ENCODE peak calls at places on chromosomes 11 and 22, in four cellular contexts. R is IMR-90, L is foreskin fibroblast, C is lung. Z is an unnamed sample.

GRCh38 chr11:94728541-94728940 is 39.6 kb upstream of the AMOTL1 start:
- DNase-seq in R (no peak), L (peak), C (no peak), Z (no peak)

GRCh38 chr22:42991010-42991651 is 23.8 kb downstream of the PACSIN2 start:
- DNase-seq in R (peak), L (peak), C (no peak), Z (no peak)

GRCh38 chr11:111694851-111695250 is 71.3 kb downstream of the PPP2R1B start:
- DNase-seq in R (peak), L (peak), C (no peak), Z (peak)

GRCh38 chr11:76579047-76579751 is 91.3 kb downstream of the LRRC32 start:
- DNase-seq in R (no peak), L (no peak), C (no peak), Z (no peak)

GRCh38 chr11:120205596-120206161 is 5.2 kb upstream of the OAF start:
- DNase-seq in R (peak), L (peak), C (no peak), Z (no peak)

GRCh38 chr11:47907499-47907898 is 59.3 kb upstream of the NUP160 start:
- DNase-seq in R (peak), L (no peak), C (no peak), Z (no peak)

GRCh38 chr11:106017088-106017487 is 5.0 kb downstream of the MSANTD4 start:
- DNase-seq in R (no peak), L (no peak), C (no peak), Z (no peak)

GRCh38 chr11:117513666-117514065 is 186.0 kb downstream of the CEP164 start:
- DNase-seq in R (no peak), L (no peak), C (no peak), Z (no peak)

GRCh38 chr22:26766510-26767350 is 109.3 kb downstream of the MIAT start:
- DNase-seq in R (no peak), L (no peak), C (no peak), Z (no peak)

GRCh38 chr22:44202261-44202789 is 21.6 kb downstream of the PARVG start:
- DNase-seq in R (peak), L (peak), C (no peak), Z (no peak)

GRCh38 chr11:76371170-76371569 is 9.8 kb downstream of the THAP12 start:
- DNase-seq in R (peak), L (peak), C (no peak), Z (no peak)

GRCh38 chr11:35281169-35281591 is 138.2 kb downstream of the SLC1A2 start:
- DNase-seq in R (no peak), L (no peak), C (no peak), Z (no peak)

GRCh38 chr11:47524200-47524874 is 28.6 kb downstream of the CELF1 start:
- DNase-seq in R (no peak), L (no peak), C (no peak), Z (no peak)

GRCh38 chr11:85886089-85887056 is 31.2 kb downstream of the CCDC83 start:
- DNase-seq in R (peak), L (peak), C (no peak), Z (no peak)

GRCh38 chr11:75303544-75304224 is 47.8 kb downstream of the ARRB1 start:
- DNase-seq in R (no peak), L (no peak), C (no peak), Z (no peak)

GRCh38 chr11:64406221-64406946 is 47.4 kb downstream of the RPS6KA4 start:
- DNase-seq in R (peak), L (no peak), C (no peak), Z (peak)

GRCh38 chr11:65502852-65503603 is 4.2 kb downstream of the MALAT1 start:
- DNase-seq in R (peak), L (no peak), C (no peak), Z (no peak)

GRCh38 chr22:28730146-28730545 is 11.5 kb downstream of the CHEK2 start:
- DNase-seq in R (no peak), L (no peak), C (no peak), Z (no peak)

GRCh38 chr11:114353448-114353847 is 46.9 kb downstream of the C11orf71 start:
- DNase-seq in R (peak), L (no peak), C (no peak), Z (no peak)

GRCh38 chr11:76609736-76610370 is 60.7 kb downstream of the LRRC32 start:
- DNase-seq in R (no peak), L (no peak), C (no peak), Z (no peak)

GRCh38 chr11:132670921-132671675 is 861.2 kb downstream of the OPCML start:
- DNase-seq in R (no peak), L (no peak), C (no peak), Z (no peak)

GRCh38 chr11:70397336-70397982 is 870 bp upstream of the CTTN start:
- DNase-seq in R (peak), L (no peak), C (no peak), Z (peak)

GRCh38 chr11:41281131-41281742 is 178.2 kb downstream of the LRRC4C start:
- DNase-seq in R (no peak), L (no peak), C (no peak), Z (no peak)

GRCh38 chr11:72179049-72179803 is 12.7 kb upstream of the FOLR1 start:
- DNase-seq in R (no peak), L (no peak), C (no peak), Z (no peak)

GRCh38 chr22:41092023-41092817 is at the start of gene EP300:
- DNase-seq in R (peak), L (peak), C (peak), Z (peak)

GRCh38 chr11:11787305-11788066 is 54.3 kb upstream of the USP47 start:
- DNase-seq in R (peak), L (peak), C (peak), Z (peak)

GRCh38 chr11:11789735-11790369 is 51.9 kb upstream of the USP47 start:
- DNase-seq in R (peak), L (no peak), C (no peak), Z (peak)

GRCh38 chr11:11788067-11788710 is 53.6 kb upstream of the USP47 start:
- DNase-seq in R (no peak), L (no peak), C (no peak), Z (no peak)

GRCh38 chr11:11786234-11786633 is 55.5 kb upstream of the USP47 start:
- DNase-seq in R (no peak), L (no peak), C (no peak), Z (no peak)

GRCh38 chr11:11786771-11787170 is 55.0 kb upstream of the USP47 start:
- DNase-seq in R (peak), L (no peak), C (no peak), Z (no peak)
- TF ChIP-seq CTCF in R (peak), L (peak), C (no peak), Z (peak)

GRCh38 chr11:67281552-67282150 is 7.5 kb upstream of the ANKRD13D start:
- DNase-seq in R (no peak), L (no peak), C (no peak), Z (no peak)
- TF ChIP-seq CTCF in R (no peak), L (no peak), C (no peak), Z (no peak)

DNA sequence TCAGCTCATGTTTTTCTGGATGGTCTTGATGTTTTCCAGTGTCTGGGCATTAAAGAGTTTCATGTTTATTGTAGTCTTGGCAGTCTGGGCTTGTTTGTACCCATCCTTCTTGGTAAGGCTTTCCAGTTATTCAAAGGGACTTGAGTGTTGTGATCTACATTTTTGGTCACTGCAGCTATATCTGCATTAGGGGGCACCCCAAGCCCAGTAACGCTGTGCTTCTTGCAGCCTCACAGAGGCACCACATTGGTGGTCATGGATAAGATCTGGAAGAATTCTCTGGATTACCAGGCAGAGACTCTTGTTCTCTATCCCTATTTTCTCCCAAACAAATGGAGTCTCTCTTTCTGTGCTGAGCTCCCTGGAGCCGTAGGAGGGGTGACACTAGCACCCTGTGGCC is 451.5 kb upstream of the FAT3 start:
- DNase-seq in R (no peak), L (no peak), C (no peak), Z (no peak)
- TF ChIP-seq CTCF in R (no peak), L (peak), C (no peak), Z (no peak)

GRCh38 chr11:36432747-36433146 is 77.3 kb downstream of the TRAF6 start:
- DNase-seq in R (no peak), L (no peak), C (no peak), Z (no peak)
- TF ChIP-seq CTCF in R (no peak), L (no peak), C (no peak), Z (no peak)

DNA sequence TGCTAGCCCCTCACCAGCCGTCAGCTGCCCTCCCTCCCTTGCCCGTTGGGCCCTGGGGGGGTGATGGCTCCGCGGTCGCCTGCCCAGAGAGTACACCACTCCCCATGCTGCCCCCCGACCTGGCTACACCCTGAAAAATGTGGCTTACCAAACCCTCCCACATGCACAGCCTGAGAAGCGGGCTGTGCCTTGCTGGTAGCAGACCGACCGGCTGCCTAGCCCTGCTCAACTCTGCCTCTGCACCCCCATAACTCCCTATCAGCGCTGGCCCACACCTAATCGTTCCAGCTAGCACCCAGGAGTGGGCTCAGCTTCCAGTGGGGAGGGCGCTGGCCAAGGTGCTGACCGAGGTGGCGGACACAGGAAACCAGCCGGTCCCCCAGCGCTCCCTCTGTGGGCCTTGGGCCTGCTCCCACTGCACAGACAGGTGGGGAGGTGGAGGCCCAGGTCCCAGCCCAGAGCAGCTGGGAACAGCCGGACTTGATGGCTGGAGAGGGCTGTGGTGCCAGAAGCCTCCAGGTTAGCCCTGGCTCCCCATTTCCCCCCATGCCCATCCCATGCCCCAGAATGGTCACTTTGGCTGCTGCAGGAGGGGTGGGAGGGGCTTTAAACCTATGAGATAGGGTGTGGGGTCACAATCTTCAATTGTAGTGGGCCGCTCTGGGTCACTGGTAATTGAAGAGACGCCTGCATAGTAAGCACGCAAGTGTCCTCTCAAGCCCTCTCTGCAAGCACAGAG is 32.1 kb upstream of the PRODH start:
- DNase-seq in R (peak), L (no peak), C (no peak), Z (peak)
- TF ChIP-seq CTCF in R (no peak), L (no peak), C (no peak), Z (no peak)

Z was measured in neural crest cell.